ENCODE peak calls at places on chromosomes 3 and 15, in five cellular contexts. W, P, L, S and T are unnamed samples.

GRCh38 chr15:74807302-74807701 is 5.3 kb upstream of the LMAN1L start:
- DNase-seq in L (no peak), S (no peak), P (no peak), W (no peak), T (no peak)

GRCh38 chr3:193808317-193808716 is 215.3 kb downstream of the OPA1 start:
- DNase-seq in S (no peak), L (no peak), P (no peak), W (no peak), T (no peak)

GRCh38 chr15:98401029-98401428 is 247.3 kb upstream of the IGF1R start:
- DNase-seq in P (no peak), S (no peak), W (no peak), L (no peak), T (no peak)

GRCh38 chr3:123692041-123692440 is 107.2 kb upstream of the HACD2 start:
- DNase-seq in P (no peak), S (peak; percentile 32), W (no peak), L (no peak), T (no peak)

GRCh38 chr3:147921044-147921443 is 511.9 kb downstream of the ZIC1 start:
- DNase-seq in S (no peak), P (no peak), L (no peak), W (no peak), T (no peak)

GRCh38 chr3:152211655-152212054 is 57.1 kb upstream of the MBNL1 start:
- DNase-seq in P (no peak), L (no peak), S (no peak), W (no peak), T (no peak)

GRCh38 chr3:99921377-99921695 is 103.7 kb downstream of the CMSS1 start:
- DNase-seq in W (no peak), P (no peak), S (no peak), L (no peak), T (no peak)

GRCh38 chr3:17057316-17057715 is 172.6 kb downstream of the PLCL2 start:
- DNase-seq in W (no peak), L (no peak), P (no peak), S (no peak), T (no peak)

GRCh38 chr3:107542665-107543064 is 19.9 kb downstream of the BBX start:
- DNase-seq in W (no peak), S (no peak), P (no peak), L (no peak), T (no peak)

GRCh38 chr15:83515171-83515570 is 68.0 kb downstream of the SH3GL3 start:
- DNase-seq in W (no peak), S (no peak), P (no peak), L (no peak), T (no peak)

GRCh38 chr3:48057521-48057920 is 41.3 kb upstream of the MAP4 start:
- DNase-seq in P (no peak), L (no peak), S (no peak), W (no peak), T (no peak)

GRCh38 chr3:11289864-11290263 is 17.7 kb downstream of the ATG7 start:
- DNase-seq in W (no peak), P (no peak), S (no peak), L (no peak), T (no peak)

GRCh38 chr3:11291808-11292207 is 19.6 kb downstream of the ATG7 start:
- DNase-seq in W (no peak), S (no peak), P (no peak), L (no peak), T (no peak)

GRCh38 chr3:11290743-11291680 is 18.8 kb downstream of the ATG7 start:
- DNase-seq in W (no peak), P (no peak), L (no peak), S (no peak), T (no peak)

GRCh38 chr3:11288021-11288491 is 15.9 kb downstream of the ATG7 start:
- DNase-seq in P (no peak), S (no peak), L (no peak), W (no peak), T (no peak)

GRCh38 chr3:11288786-11289637 is 16.8 kb downstream of the ATG7 start:
- DNase-seq in P (no peak), L (no peak), S (no peak), W (no peak), T (no peak)
- H3K4me3 ChIP-seq in P (no peak overlapping the region), L (no peak overlapping the region), S (no peak overlapping the region), W (no peak overlapping the region), T (no peak overlapping the region)

GRCh38 chr3:37150621-37151020 is 23.8 kb downstream of the LRRFIP2 start:
- DNase-seq in W (no peak), L (no peak), P (no peak), S (no peak), T (no peak)
- TF ChIP-seq POLR2A in W (no peak), L (no peak), P (no peak), S (no peak), T (no peak)

DNA sequence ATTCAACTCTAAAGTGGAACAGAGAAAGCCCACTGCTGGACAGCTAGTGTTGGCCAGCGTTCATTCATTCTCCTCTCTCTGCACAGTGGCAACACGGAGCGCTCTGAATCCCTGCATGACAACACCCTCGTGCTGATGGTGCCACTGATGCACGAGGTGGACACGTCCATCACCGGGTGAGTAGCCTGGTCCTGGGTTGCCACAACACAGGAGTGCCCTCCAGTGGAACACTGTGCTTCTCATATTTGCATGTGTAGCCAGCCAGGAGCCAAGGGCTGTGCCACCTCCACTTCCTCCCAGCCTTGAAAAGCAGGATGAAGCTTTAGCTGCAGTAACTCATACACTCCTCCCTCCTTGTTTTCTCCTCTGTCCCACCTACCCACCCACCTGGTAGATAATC is 120.0 kb upstream of the CTDSPL start:
- DNase-seq in L (peak; percentile 66), S (peak; percentile 2), W (peak; percentile 62), P (no peak), T (peak; percentile 79)
- TF ChIP-seq CTCF in L (no peak), S (no peak), W (peak; percentile 62), P (peak; percentile 21), T (peak; percentile 58)

GRCh38 chr15:67126551-67127333 is 61.3 kb downstream of the SMAD3 start:
- DNase-seq in W (no peak), L (no peak), P (no peak), S (no peak), T (no peak)
- H3K4me3 ChIP-seq in W (no peak overlapping the region), L (no peak overlapping the region), P (no peak overlapping the region), S (no peak overlapping the region), T (no peak overlapping the region)

GRCh38 chr3:33218446-33219174 is at the start of gene SUSD5:
- DNase-seq in P (no peak), W (no peak), L (no peak), S (peak; percentile 87), T (no peak)
- TF ChIP-seq POLR2A in P (no peak), W (no peak), L (no peak), S (no peak), T (no peak)

GRCh38 chr15:22811640-22812039 is 25.2 kb downstream of the NIPA1 start:
- DNase-seq in W (no peak), P (no peak), L (peak; percentile 66), S (no peak), T (no peak)
- TF ChIP-seq CTCF in W (peak; percentile 40), P (no peak), L (no peak), S (no peak), T (no peak)

GRCh38 chr3:155989536-155989935 is 119.1 kb downstream of the GMPS start:
- DNase-seq in W (no peak), L (no peak), P (no peak), S (no peak), T (no peak)

GRCh38 chr3:155991847-155992246 is 121.4 kb downstream of the GMPS start:
- DNase-seq in S (no peak), W (no peak), L (no peak), P (no peak), T (no peak)

GRCh38 chr3:155995525-155996370 is 124.6 kb upstream of the KCNAB1 start:
- DNase-seq in L (no peak), S (no peak), P (no peak), W (no peak), T (no peak)

GRCh38 chr3:155991291-155991690 is 120.8 kb downstream of the GMPS start:
- DNase-seq in W (no peak), S (no peak), P (no peak), L (no peak), T (no peak)
- H3K4me3 ChIP-seq in W (no peak overlapping the region), S (no peak overlapping the region), P (no peak overlapping the region), L (no peak overlapping the region), T (no peak overlapping the region)

GRCh38 chr3:183553263-183554026 is 2.1 kb downstream of the KLHL6 start:
- DNase-seq in S (no peak), L (no peak), P (no peak), W (no peak), T (no peak)

GRCh38 chr3:183554377-183554776 is 1.1 kb downstream of the KLHL6 start:
- DNase-seq in S (no peak), L (no peak), P (no peak), W (no peak), T (no peak)

GRCh38 chr3:183560607-183561006 is 5.1 kb upstream of the KLHL6 start:
- DNase-seq in P (no peak), W (no peak), L (no peak), S (peak; percentile 52), T (no peak)

GRCh38 chr3:183551930-183552329 is 3.6 kb downstream of the KLHL6 start:
- DNase-seq in W (no peak), P (no peak), S (no peak), L (no peak), T (no peak)

DNA sequence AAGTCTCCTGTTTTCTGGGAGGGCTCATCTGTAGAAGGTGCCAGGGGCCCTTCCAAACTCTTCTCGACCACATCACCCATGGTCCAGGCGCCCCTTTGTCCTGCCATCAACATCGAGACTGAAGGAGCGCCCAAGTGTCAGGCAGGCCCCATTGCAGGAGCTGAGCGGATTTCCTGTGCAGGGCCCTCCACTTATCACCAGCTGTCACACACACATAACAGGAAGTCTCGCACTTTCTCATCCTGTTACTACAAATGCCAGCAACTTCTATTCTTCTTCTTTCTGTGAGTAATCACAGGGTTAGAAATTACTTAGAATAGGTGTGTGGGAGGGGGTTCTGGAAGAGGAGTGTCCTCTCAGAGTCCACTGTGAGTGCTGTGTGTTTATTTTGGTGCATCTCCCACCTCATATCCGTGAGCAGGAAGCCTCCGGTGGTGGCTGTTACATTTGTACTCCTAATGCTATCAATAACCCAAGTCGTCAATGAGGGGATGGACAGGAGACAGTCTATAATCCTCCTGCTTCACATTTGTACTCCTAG is at the start of gene KLHL6:
- DNase-seq in S (no peak), L (peak; percentile 40), W (peak; percentile 64), P (no peak), T (no peak)
- TF ChIP-seq POLR2A in S (no peak), L (no peak), W (no peak), P (peak; percentile 30), T (no peak)

GRCh38 chr15:51776952-51777574 is 25.7 kb downstream of the TMOD2 start:
- DNase-seq in S (no peak), W (peak; percentile 67), P (no peak), L (peak; percentile 73), T (peak; percentile 95)

GRCh38 chr15:51770902-51771301 is 19.5 kb downstream of the TMOD2 start:
- DNase-seq in P (no peak), S (no peak), L (no peak), W (no peak), T (no peak)

GRCh38 chr15:51780636-51781035 is 29.2 kb downstream of the TMOD2 start:
- DNase-seq in P (no peak), S (no peak), W (no peak), L (no peak), T (no peak)

GRCh38 chr15:51771773-51772172 is 20.4 kb downstream of the TMOD2 start:
- DNase-seq in S (no peak), P (no peak), W (no peak), L (no peak), T (no peak)

GRCh38 chr15:51775967-51776816 is 24.8 kb downstream of the TMOD2 start:
- DNase-seq in W (no peak), S (no peak), P (no peak), L (peak; percentile 56), T (no peak)
- TF ChIP-seq CTCF in W (peak; percentile 79), S (peak; percentile 67), P (peak; percentile 61), L (no peak), T (peak; percentile 75)